ENCODE peak calls at places on chromosome 5, in four cellular contexts. K is Peyer's patch, V is upper lobe of right lung, F is left ventricle myocardium inferior. P is an unnamed sample.

GRCh38 chr5:148011407-148012124 is 52.2 kb upstream of the SPINK5 start:
- DNase-seq in K (no peak), F (no peak), V (no peak), P (no peak)

GRCh38 chr5:24923400-24923799 is 278.6 kb upstream of the CDH10 start:
- DNase-seq in V (no peak), K (no peak), F (no peak), P (no peak)

GRCh38 chr5:36946101-36946500 is 69.5 kb downstream of the NIPBL start:
- DNase-seq in V (no peak), F (no peak), K (no peak), P (no peak)

GRCh38 chr5:32508806-32509805 is 64.6 kb upstream of the ZFR start:
- DNase-seq in V (no peak), F (no peak), K (no peak), P (no peak)

GRCh38 chr5:145797336-145797735 is 37.8 kb downstream of the PRELID2 start:
- DNase-seq in F (no peak), K (no peak), V (no peak), P (no peak)

GRCh38 chr5:24742334-24742733 is 97.6 kb upstream of the CDH10 start:
- DNase-seq in F (no peak), K (no peak), V (no peak), P (no peak)

GRCh38 chr5:57174128-57174849 is 430 bp downstream of the GPBP1 start:
- DNase-seq in F (peak; percentile 37), V (no peak), K (peak; percentile 43), P (no peak)

GRCh38 chr5:148484651-148485050 is 100.9 kb downstream of the FBXO38 start:
- DNase-seq in F (no peak), V (no peak), K (no peak), P (no peak)

GRCh38 chr5:143341807-143342570 is 61.5 kb downstream of the NR3C1 start:
- DNase-seq in V (no peak), K (no peak), F (no peak), P (no peak)

GRCh38 chr5:67644221-67644920 is 447.8 kb upstream of the CD180 start:
- DNase-seq in F (no peak), K (no peak), V (no peak), P (no peak)

GRCh38 chr5:146789712-146790660 is 88.6 kb downstream of the PPP2R2B start:
- DNase-seq in V (no peak), F (no peak), K (no peak), P (no peak)

GRCh38 chr5:56465757-56466127 is 232.6 kb upstream of the ANKRD55 start:
- DNase-seq in K (no peak), F (no peak), V (no peak), P (no peak)

GRCh38 chr5:1448511-1449011 is 3.3 kb upstream of the SLC6A3 start:
- DNase-seq in V (peak; percentile 53), K (no peak), F (no peak), P (no peak)

GRCh38 chr5:26339576-26339975 is 698.8 kb downstream of the CDH9 start:
- DNase-seq in V (no peak), K (no peak), F (no peak), P (no peak)

GRCh38 chr5:76811214-76811613 is 7.6 kb upstream of the F2RL1 start:
- DNase-seq in V (no peak), F (no peak), K (no peak), P (no peak)

GRCh38 chr5:77180167-77181081 is 30.1 kb upstream of the PDE8B start:
- DNase-seq in V (peak; percentile 66), F (peak; percentile 17), K (no peak), P (no peak)

GRCh38 chr5:27144456-27144855 is 106.1 kb upstream of the CDH9 start:
- DNase-seq in V (no peak), K (no peak), F (no peak), P (no peak)

GRCh38 chr5:128196791-128197190 is 113.2 kb downstream of the SLC12A2 start:
- DNase-seq in F (no peak), V (no peak), K (no peak), P (peak; percentile 53)

GRCh38 chr5:60722416-60722815 is 22.4 kb upstream of the DEPDC1B start:
- DNase-seq in K (no peak), V (no peak), F (no peak), P (no peak)

GRCh38 chr5:16709691-16710420 is 93.1 kb upstream of the RETREG1 start:
- DNase-seq in V (no peak), K (no peak), F (no peak), P (no peak)

GRCh38 chr5:149205625-149206523 is 64.6 kb downstream of the ABLIM3 start:
- DNase-seq in K (no peak), F (peak; percentile 29), V (no peak), P (no peak)

DNA sequence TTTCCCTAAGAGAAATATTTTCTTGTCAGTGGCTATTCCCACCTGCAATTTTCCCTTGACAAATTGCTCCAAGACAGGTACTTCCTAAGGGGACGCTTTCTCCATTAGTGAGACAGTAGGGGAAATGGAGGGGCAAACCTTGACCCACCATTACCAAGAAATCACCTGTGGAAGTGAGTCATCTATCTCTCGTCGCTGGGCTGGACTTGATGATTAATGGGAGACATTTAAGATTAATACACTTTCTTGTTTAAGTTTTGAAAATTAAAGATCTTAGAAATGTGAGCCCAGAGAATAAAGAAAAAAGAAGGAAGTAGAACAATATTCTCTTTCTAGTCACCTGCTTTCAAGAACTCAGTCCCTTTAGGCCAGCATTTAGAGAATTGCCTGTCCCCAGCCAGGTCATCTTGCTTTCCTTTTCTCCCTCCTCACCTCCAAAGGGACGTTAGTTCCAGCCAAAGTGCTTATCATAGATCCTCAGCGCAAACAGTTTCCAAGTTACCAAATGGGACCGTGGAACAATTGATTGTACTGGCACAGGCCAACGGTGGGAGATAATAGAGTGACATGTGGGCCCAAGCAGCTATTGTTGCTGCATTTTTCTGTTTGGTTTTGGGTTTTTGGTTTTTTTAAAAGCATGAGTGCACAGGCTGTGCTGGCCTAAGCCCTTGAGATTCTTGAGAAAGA is 284.4 kb downstream of the ENC1 start:
- DNase-seq in K (no peak), V (no peak), F (no peak), P (no peak)
- H3K4me1 ChIP-seq in K (no peaks in the 10 kb centered on the region), V (peaks cover 3% of the 10 kb centered on the region), F (peaks cover 3% of the 10 kb centered on the region), P (no peaks in the 10 kb centered on the region)

GRCh38 chr5:80569961-80570786 is at the start of gene ANKRD34B:
- DNase-seq in V (peak; percentile 67), F (no peak), K (no peak), P (no peak)
- H3K4me3 ChIP-seq in V (peak within 1 kb of the TSS; percentile 33), F (peak within 1 kb of the TSS; percentile 54), K (peak within 1 kb of the TSS; percentile 20), P (no peak within 1 kb of the TSS)

GRCh38 chr5:168655316-168655715 is 76.1 kb upstream of the PANK3 start:
- DNase-seq in K (no peak), V (no peak), F (no peak), P (no peak)
- H3K4me1 ChIP-seq in K (peaks cover 42% of the 10 kb centered on the region), V (peaks cover 3% of the 10 kb centered on the region), F (peaks cover 30% of the 10 kb centered on the region), P (no peaks in the 10 kb centered on the region)

GRCh38 chr5:79742549-79743136 is 53.0 kb downstream of the CMYA5 start:
- DNase-seq in K (no peak), V (no peak), F (no peak), P (no peak)

GRCh38 chr5:79736528-79737514 is 47.2 kb downstream of the CMYA5 start:
- DNase-seq in K (no peak), F (no peak), V (no peak), P (no peak)
- H3K4me3 ChIP-seq in K (no peak overlapping the region), F (no peak overlapping the region), V (no peak overlapping the region), P (peak overlapping the region; percentile 43)

DNA sequence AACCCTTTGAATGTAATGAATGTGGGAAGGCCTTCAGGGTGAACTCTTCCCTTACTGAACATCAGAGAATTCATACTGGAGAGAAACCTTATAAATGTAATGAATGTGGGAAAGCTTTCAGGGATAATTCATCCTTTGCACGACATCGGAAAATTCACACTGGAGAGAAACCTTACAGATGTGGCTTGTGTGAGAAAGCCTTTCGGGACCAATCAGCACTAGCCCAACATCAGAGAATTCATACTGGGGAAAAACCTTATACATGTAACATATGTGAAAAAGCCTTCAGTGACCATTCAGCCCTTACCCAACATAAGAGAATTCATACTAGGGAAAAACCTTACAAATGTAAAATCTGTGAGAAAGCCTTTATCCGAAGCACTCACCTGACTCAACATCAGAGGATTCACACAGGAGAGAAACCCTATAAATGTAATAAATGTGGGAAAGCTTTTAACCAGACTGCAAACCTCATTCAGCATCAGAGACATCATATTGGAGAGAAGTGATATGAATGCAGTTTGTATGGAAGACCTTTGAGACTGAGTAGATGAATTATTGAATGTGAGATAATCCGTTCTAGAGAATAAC is 24.6 kb downstream of the ZNF454 start:
- DNase-seq in F (no peak), K (no peak), V (no peak), P (no peak)
- H3K4me1 ChIP-seq in F (no peaks in the 10 kb centered on the region), K (no peaks in the 10 kb centered on the region), V (no peaks in the 10 kb centered on the region), P (no peaks in the 10 kb centered on the region)

P was measured in CD4-positive, alpha-beta memory T cell.